ENCODE peak calls at places on chromosomes 5 and 9, in nine cellular contexts. One of them, this sample, is unnamed.

GRCh38 chr5:141100243-141100805 is at the start of gene PCDHB3:
- DNase-seq in pancreas: no peak
- DNase-seq in ovary: peak; percentile 46
- DNase-seq in A549: no peak
- DNase-seq in uterus: no peak
- DNase-seq in tibial nerve: peak; percentile 28
- DNase-seq in CD4-positive, CD25-positive, alpha-beta regulatory T cell: no peak
- DNase-seq in CD8-positive, alpha-beta T cell: no peak
- DNase-seq in stomach: no peak
- DNase-seq in this sample: no peak

GRCh38 chr5:84634256-84634655 is 249.6 kb upstream of the EDIL3 start:
- DNase-seq in pancreas: no peak
- DNase-seq in ovary: no peak
- DNase-seq in A549: no peak
- DNase-seq in uterus: no peak
- DNase-seq in tibial nerve: no peak
- DNase-seq in CD4-positive, CD25-positive, alpha-beta regulatory T cell: no peak
- DNase-seq in CD8-positive, alpha-beta T cell: no peak
- DNase-seq in stomach: no peak
- DNase-seq in this sample: no peak

GRCh38 chr5:59351076-59351794 is 542.3 kb downstream of the PDE4D start:
- DNase-seq in pancreas: no peak
- DNase-seq in ovary: peak; percentile 43
- DNase-seq in A549: no peak
- DNase-seq in uterus: peak; percentile 27
- DNase-seq in tibial nerve: peak; percentile 42
- DNase-seq in CD4-positive, CD25-positive, alpha-beta regulatory T cell: no peak
- DNase-seq in CD8-positive, alpha-beta T cell: no peak
- DNase-seq in stomach: no peak
- DNase-seq in this sample: no peak

GRCh38 chr9:126058631-126059030 is 268.0 kb upstream of the MVB12B start:
- DNase-seq in pancreas: no peak
- DNase-seq in ovary: no peak
- DNase-seq in A549: no peak
- DNase-seq in uterus: no peak
- DNase-seq in tibial nerve: no peak
- DNase-seq in CD4-positive, CD25-positive, alpha-beta regulatory T cell: no peak
- DNase-seq in CD8-positive, alpha-beta T cell: no peak
- DNase-seq in stomach: no peak
- DNase-seq in this sample: no peak

GRCh38 chr9:129320575-129321311 is 142.7 kb upstream of the IER5L start:
- DNase-seq in pancreas: peak; percentile 52
- DNase-seq in ovary: peak; percentile 63
- DNase-seq in A549: no peak
- DNase-seq in uterus: peak; percentile 73
- DNase-seq in tibial nerve: peak; percentile 65
- DNase-seq in CD4-positive, CD25-positive, alpha-beta regulatory T cell: peak; percentile 51
- DNase-seq in CD8-positive, alpha-beta T cell: peak; percentile 15
- DNase-seq in stomach: peak; percentile 79
- DNase-seq in this sample: no peak

GRCh38 chr5:76813982-76814562 is 4.8 kb upstream of the F2RL1 start:
- DNase-seq in pancreas: no peak
- DNase-seq in ovary: no peak
- DNase-seq in A549: peak; percentile 82
- DNase-seq in uterus: no peak
- DNase-seq in tibial nerve: no peak
- DNase-seq in CD4-positive, CD25-positive, alpha-beta regulatory T cell: no peak
- DNase-seq in CD8-positive, alpha-beta T cell: no peak
- DNase-seq in stomach: no peak
- DNase-seq in this sample: no peak

GRCh38 chr9:13596383-13596970 is 317.0 kb upstream of the MPDZ start:
- DNase-seq in pancreas: no peak
- DNase-seq in ovary: no peak
- DNase-seq in A549: no peak
- DNase-seq in uterus: no peak
- DNase-seq in tibial nerve: no peak
- DNase-seq in CD4-positive, CD25-positive, alpha-beta regulatory T cell: no peak
- DNase-seq in CD8-positive, alpha-beta T cell: no peak
- DNase-seq in stomach: no peak
- DNase-seq in this sample: no peak

GRCh38 chr5:96004087-96004486 is 42.4 kb upstream of the ELL2 start:
- DNase-seq in pancreas: no peak
- DNase-seq in ovary: no peak
- DNase-seq in A549: no peak
- DNase-seq in uterus: no peak
- DNase-seq in tibial nerve: no peak
- DNase-seq in CD4-positive, CD25-positive, alpha-beta regulatory T cell: no peak
- DNase-seq in CD8-positive, alpha-beta T cell: no peak
- DNase-seq in stomach: no peak
- DNase-seq in this sample: no peak

GRCh38 chr5:140311011-140311467 is 8.1 kb upstream of the PFDN1 start:
- DNase-seq in pancreas: no peak
- DNase-seq in ovary: no peak
- DNase-seq in A549: no peak
- DNase-seq in uterus: no peak
- DNase-seq in tibial nerve: no peak
- DNase-seq in CD4-positive, CD25-positive, alpha-beta regulatory T cell: no peak
- DNase-seq in CD8-positive, alpha-beta T cell: no peak
- DNase-seq in stomach: no peak
- DNase-seq in this sample: no peak

GRCh38 chr5:151773979-151774378 is 2.2 kb downstream of the G3BP1 start:
- DNase-seq in pancreas: no peak
- DNase-seq in ovary: no peak
- DNase-seq in A549: no peak
- DNase-seq in uterus: no peak
- DNase-seq in tibial nerve: no peak
- DNase-seq in CD4-positive, CD25-positive, alpha-beta regulatory T cell: no peak
- DNase-seq in CD8-positive, alpha-beta T cell: no peak
- DNase-seq in stomach: no peak
- DNase-seq in this sample: no peak

GRCh38 chr5:10457682-10458574 is 16.2 kb downstream of the ROPN1L start:
- DNase-seq in pancreas: no peak
- DNase-seq in ovary: no peak
- DNase-seq in A549: no peak
- DNase-seq in uterus: peak; percentile 41
- DNase-seq in tibial nerve: no peak
- DNase-seq in CD4-positive, CD25-positive, alpha-beta regulatory T cell: no peak
- DNase-seq in CD8-positive, alpha-beta T cell: no peak
- DNase-seq in stomach: peak; percentile 56
- DNase-seq in this sample: no peak

GRCh38 chr9:3478549-3478953 is 47.2 kb downstream of the RFX3 start:
- DNase-seq in pancreas: no peak
- DNase-seq in ovary: no peak
- DNase-seq in A549: no peak
- DNase-seq in uterus: no peak
- DNase-seq in tibial nerve: no peak
- DNase-seq in CD4-positive, CD25-positive, alpha-beta regulatory T cell: no peak
- DNase-seq in CD8-positive, alpha-beta T cell: no peak
- DNase-seq in stomach: no peak
- DNase-seq in this sample: no peak

GRCh38 chr9:93750045-93750444 is 173.7 kb downstream of the PHF2 start:
- DNase-seq in pancreas: no peak
- DNase-seq in ovary: no peak
- DNase-seq in A549: no peak
- DNase-seq in uterus: no peak
- DNase-seq in tibial nerve: no peak
- DNase-seq in CD4-positive, CD25-positive, alpha-beta regulatory T cell: no peak
- DNase-seq in CD8-positive, alpha-beta T cell: no peak
- DNase-seq in stomach: no peak
- DNase-seq in this sample: no peak
- H3K9me3 ChIP-seq in pancreas: peaks cover 5% of the 10 kb centered on the region
- H3K9me3 ChIP-seq in ovary: no peaks in the 10 kb centered on the region
- H3K9me3 ChIP-seq in A549: peaks cover 45% of the 10 kb centered on the region
- H3K9me3 ChIP-seq in uterus: no peaks in the 10 kb centered on the region
- H3K9me3 ChIP-seq in tibial nerve: peaks cover 7% of the 10 kb centered on the region
- H3K9me3 ChIP-seq in CD4-positive, CD25-positive, alpha-beta regulatory T cell: peaks cover 40% of the 10 kb centered on the region
- H3K9me3 ChIP-seq in CD8-positive, alpha-beta T cell: no peaks in the 10 kb centered on the region
- H3K9me3 ChIP-seq in stomach: peaks cover 57% of the 10 kb centered on the region
- H3K9me3 ChIP-seq in this sample: peaks cover 3% of the 10 kb centered on the region

GRCh38 chr5:179118338-179118737 is 58.2 kb downstream of the ZNF354C start:
- DNase-seq in pancreas: no peak
- DNase-seq in ovary: no peak
- DNase-seq in A549: no peak
- DNase-seq in uterus: no peak
- DNase-seq in tibial nerve: no peak
- DNase-seq in CD4-positive, CD25-positive, alpha-beta regulatory T cell: no peak
- DNase-seq in CD8-positive, alpha-beta T cell: no peak
- DNase-seq in stomach: no peak
- DNase-seq in this sample: no peak
- H3K9me3 ChIP-seq in pancreas: no peaks in the 10 kb centered on the region
- H3K9me3 ChIP-seq in ovary: no peaks in the 10 kb centered on the region
- H3K9me3 ChIP-seq in A549: peaks cover 17% of the 10 kb centered on the region
- H3K9me3 ChIP-seq in uterus: no peaks in the 10 kb centered on the region
- H3K9me3 ChIP-seq in tibial nerve: no peaks in the 10 kb centered on the region
- H3K9me3 ChIP-seq in CD4-positive, CD25-positive, alpha-beta regulatory T cell: peaks cover 3% of the 10 kb centered on the region
- H3K9me3 ChIP-seq in CD8-positive, alpha-beta T cell: no peaks in the 10 kb centered on the region
- H3K9me3 ChIP-seq in stomach: peaks cover 91% of the 10 kb centered on the region
- H3K9me3 ChIP-seq in this sample: peaks cover 3% of the 10 kb centered on the region

GRCh38 chr5:179118756-179119414 is 58.7 kb downstream of the ZNF354C start:
- DNase-seq in pancreas: no peak
- DNase-seq in ovary: no peak
- DNase-seq in A549: no peak
- DNase-seq in uterus: no peak
- DNase-seq in tibial nerve: no peak
- DNase-seq in CD4-positive, CD25-positive, alpha-beta regulatory T cell: no peak
- DNase-seq in CD8-positive, alpha-beta T cell: no peak
- DNase-seq in stomach: no peak
- DNase-seq in this sample: no peak
- H3K9me3 ChIP-seq in pancreas: no peaks in the 10 kb centered on the region
- H3K9me3 ChIP-seq in ovary: no peaks in the 10 kb centered on the region
- H3K9me3 ChIP-seq in A549: peaks cover 18% of the 10 kb centered on the region
- H3K9me3 ChIP-seq in uterus: no peaks in the 10 kb centered on the region
- H3K9me3 ChIP-seq in tibial nerve: no peaks in the 10 kb centered on the region
- H3K9me3 ChIP-seq in CD4-positive, CD25-positive, alpha-beta regulatory T cell: peaks cover under 1% of the 10 kb centered on the region
- H3K9me3 ChIP-seq in CD8-positive, alpha-beta T cell: no peaks in the 10 kb centered on the region
- H3K9me3 ChIP-seq in stomach: peaks cover 91% of the 10 kb centered on the region
- H3K9me3 ChIP-seq in this sample: no peaks in the 10 kb centered on the region

DNA sequence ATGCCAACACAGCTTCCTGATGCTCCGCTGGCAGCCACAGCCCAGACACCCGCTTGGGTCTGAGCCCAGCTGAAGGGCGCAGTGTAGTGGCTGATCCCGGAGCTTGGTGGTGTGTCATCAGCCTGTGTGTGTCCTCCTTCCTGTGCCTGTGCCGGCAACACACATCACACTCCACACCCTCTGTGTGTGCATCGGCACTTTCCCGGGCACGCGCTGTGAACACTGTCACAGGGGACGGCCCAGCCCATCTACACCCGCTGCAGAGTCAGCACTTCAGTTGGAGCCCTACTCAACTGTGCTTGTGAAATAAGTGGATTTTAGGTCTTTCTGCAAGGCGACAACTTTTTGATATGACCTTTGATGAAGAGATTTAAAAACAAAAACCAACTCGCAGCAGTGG is 189.4 kb downstream of the IRX2 start:
- DNase-seq in pancreas: no peak
- DNase-seq in ovary: no peak
- DNase-seq in A549: no peak
- DNase-seq in uterus: no peak
- DNase-seq in tibial nerve: no peak
- DNase-seq in CD4-positive, CD25-positive, alpha-beta regulatory T cell: no peak
- DNase-seq in CD8-positive, alpha-beta T cell: no peak
- DNase-seq in stomach: no peak
- DNase-seq in this sample: no peak
- H3K9me3 ChIP-seq in pancreas: no peaks in the 10 kb centered on the region
- H3K9me3 ChIP-seq in ovary: no peaks in the 10 kb centered on the region
- H3K9me3 ChIP-seq in A549: no peaks in the 10 kb centered on the region
- H3K9me3 ChIP-seq in uterus: no peaks in the 10 kb centered on the region
- H3K9me3 ChIP-seq in tibial nerve: no peaks in the 10 kb centered on the region
- H3K9me3 ChIP-seq in CD4-positive, CD25-positive, alpha-beta regulatory T cell: no peaks in the 10 kb centered on the region
- H3K9me3 ChIP-seq in CD8-positive, alpha-beta T cell: no peaks in the 10 kb centered on the region
- H3K9me3 ChIP-seq in stomach: peaks cover 16% of the 10 kb centered on the region
- H3K9me3 ChIP-seq in this sample: no peaks in the 10 kb centered on the region

GRCh38 chr5:135460246-135461033 is 8.3 kb upstream of the TIFAB start:
- DNase-seq in pancreas: no peak
- DNase-seq in ovary: no peak
- DNase-seq in A549: no peak
- DNase-seq in uterus: no peak
- DNase-seq in tibial nerve: no peak
- DNase-seq in CD4-positive, CD25-positive, alpha-beta regulatory T cell: no peak
- DNase-seq in CD8-positive, alpha-beta T cell: no peak
- DNase-seq in stomach: no peak
- DNase-seq in this sample: no peak

GRCh38 chr5:135456238-135457099 is 4.3 kb upstream of the TIFAB start:
- DNase-seq in pancreas: no peak
- DNase-seq in ovary: no peak
- DNase-seq in A549: no peak
- DNase-seq in uterus: no peak
- DNase-seq in tibial nerve: peak; percentile 48
- DNase-seq in CD4-positive, CD25-positive, alpha-beta regulatory T cell: no peak
- DNase-seq in CD8-positive, alpha-beta T cell: no peak
- DNase-seq in stomach: peak; percentile 49
- DNase-seq in this sample: no peak

GRCh38 chr5:135457424-135458071 is 5.4 kb upstream of the TIFAB start:
- DNase-seq in pancreas: peak; percentile 58
- DNase-seq in ovary: peak; percentile 23
- DNase-seq in A549: peak; percentile 89
- DNase-seq in uterus: peak; percentile 31
- DNase-seq in tibial nerve: peak; percentile 47
- DNase-seq in CD4-positive, CD25-positive, alpha-beta regulatory T cell: no peak
- DNase-seq in CD8-positive, alpha-beta T cell: peak; percentile 41
- DNase-seq in stomach: peak; percentile 60
- DNase-seq in this sample: peak; percentile 22

GRCh38 chr5:135458921-135459331 is 6.8 kb upstream of the TIFAB start:
- DNase-seq in pancreas: no peak
- DNase-seq in ovary: peak; percentile 30
- DNase-seq in A549: no peak
- DNase-seq in uterus: no peak
- DNase-seq in tibial nerve: no peak
- DNase-seq in CD4-positive, CD25-positive, alpha-beta regulatory T cell: no peak
- DNase-seq in CD8-positive, alpha-beta T cell: no peak
- DNase-seq in stomach: peak; percentile 93
- DNase-seq in this sample: no peak

DNA sequence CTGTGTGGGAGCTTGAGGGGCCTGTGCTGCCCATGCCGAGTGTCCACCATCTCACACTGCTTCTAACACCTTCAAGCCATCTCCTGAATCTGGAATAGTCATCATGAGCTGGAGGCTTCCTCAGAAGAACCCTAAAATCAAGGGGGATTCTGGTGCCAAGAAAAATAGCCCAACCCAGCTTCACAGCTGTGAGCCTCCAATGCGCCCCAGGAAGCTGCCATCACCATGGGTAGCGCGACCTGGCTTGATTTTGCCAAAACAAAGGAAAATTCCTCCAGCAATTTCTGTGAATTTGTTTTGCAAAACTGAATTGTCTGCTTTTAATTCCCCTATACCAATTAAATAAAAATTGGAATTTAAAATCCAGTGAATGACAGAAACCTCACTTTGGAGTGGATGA is 6.2 kb upstream of the TIFAB start:
- DNase-seq in pancreas: no peak
- DNase-seq in ovary: no peak
- DNase-seq in A549: no peak
- DNase-seq in uterus: no peak
- DNase-seq in tibial nerve: no peak
- DNase-seq in CD4-positive, CD25-positive, alpha-beta regulatory T cell: no peak
- DNase-seq in CD8-positive, alpha-beta T cell: no peak
- DNase-seq in stomach: no peak
- DNase-seq in this sample: no peak
- H3K9me3 ChIP-seq in pancreas: no peaks in the 10 kb centered on the region
- H3K9me3 ChIP-seq in ovary: no peaks in the 10 kb centered on the region
- H3K9me3 ChIP-seq in A549: no peaks in the 10 kb centered on the region
- H3K9me3 ChIP-seq in uterus: no peaks in the 10 kb centered on the region
- H3K9me3 ChIP-seq in tibial nerve: no peaks in the 10 kb centered on the region
- H3K9me3 ChIP-seq in CD4-positive, CD25-positive, alpha-beta regulatory T cell: no peaks in the 10 kb centered on the region
- H3K9me3 ChIP-seq in CD8-positive, alpha-beta T cell: no peaks in the 10 kb centered on the region
- H3K9me3 ChIP-seq in stomach: no peaks in the 10 kb centered on the region
- H3K9me3 ChIP-seq in this sample: no peaks in the 10 kb centered on the region

This sample was measured in T-helper 17 cell.